ENCODE peak calls at places on chromosome 1, in six cellular contexts. One of them, this sample, is unnamed.

GRCh38 chr1:2067981-2068380 is 17.8 kb downstream of the PRKCZ start:
- DNase-seq in RPMI8226: no peak
- DNase-seq in T-helper 1 cell: no peak
- DNase-seq in NCI-H1417: no peak
- DNase-seq in neural crest cell: no peak
- DNase-seq in activated naive CD4-positive, alpha-beta T cell treated with anti-CD3 and anti-CD28 coated beads, Interleukin-2, amount 10 ng/mL, durations not matched to agents 7 days and 5 days: no peak
- DNase-seq in this sample: no peak

GRCh38 chr1:154170547-154171221 is 15.8 kb upstream of the NUP210L start:
- DNase-seq in activated naive CD4-positive, alpha-beta T cell treated with anti-CD3 and anti-CD28 coated beads, Interleukin-2, amount 10 ng/mL, durations not matched to agents 7 days and 5 days: no peak
- DNase-seq in RPMI8226: no peak
- DNase-seq in T-helper 1 cell: no peak
- DNase-seq in NCI-H1417: no peak
- DNase-seq in neural crest cell: no peak
- DNase-seq in this sample: no peak

GRCh38 chr1:94417702-94417961 is 557 bp upstream of the ABCD3 start:
- DNase-seq in NCI-H1417: no peak
- DNase-seq in activated naive CD4-positive, alpha-beta T cell treated with anti-CD3 and anti-CD28 coated beads, Interleukin-2, amount 10 ng/mL, durations not matched to agents 7 days and 5 days: no peak
- DNase-seq in neural crest cell: no peak
- DNase-seq in RPMI8226: no peak
- DNase-seq in T-helper 1 cell: no peak
- DNase-seq in this sample: no peak

GRCh38 chr1:45002650-45003645 is 8.2 kb downstream of the HECTD3 start:
- DNase-seq in T-helper 1 cell: no peak
- DNase-seq in NCI-H1417: no peak
- DNase-seq in RPMI8226: no peak
- DNase-seq in neural crest cell: no peak
- DNase-seq in activated naive CD4-positive, alpha-beta T cell treated with anti-CD3 and anti-CD28 coated beads, Interleukin-2, amount 10 ng/mL, durations not matched to agents 7 days and 5 days: no peak
- DNase-seq in this sample: peak

GRCh38 chr1:232594018-232594502 is 35.9 kb downstream of the SIPA1L2 start:
- DNase-seq in RPMI8226: no peak
- DNase-seq in activated naive CD4-positive, alpha-beta T cell treated with anti-CD3 and anti-CD28 coated beads, Interleukin-2, amount 10 ng/mL, durations not matched to agents 7 days and 5 days: no peak
- DNase-seq in neural crest cell: no peak
- DNase-seq in NCI-H1417: no peak
- DNase-seq in T-helper 1 cell: no peak
- DNase-seq in this sample: no peak

GRCh38 chr1:232704694-232705680 is 75.1 kb upstream of the SIPA1L2 start:
- DNase-seq in neural crest cell: no peak
- DNase-seq in T-helper 1 cell: no peak
- DNase-seq in activated naive CD4-positive, alpha-beta T cell treated with anti-CD3 and anti-CD28 coated beads, Interleukin-2, amount 10 ng/mL, durations not matched to agents 7 days and 5 days: no peak
- DNase-seq in NCI-H1417: peak
- DNase-seq in RPMI8226: no peak
- DNase-seq in this sample: no peak

GRCh38 chr1:95627244-95627643 is 393.2 kb downstream of the RWDD3 start:
- DNase-seq in NCI-H1417: no peak
- DNase-seq in RPMI8226: no peak
- DNase-seq in T-helper 1 cell: no peak
- DNase-seq in neural crest cell: no peak
- DNase-seq in activated naive CD4-positive, alpha-beta T cell treated with anti-CD3 and anti-CD28 coated beads, Interleukin-2, amount 10 ng/mL, durations not matched to agents 7 days and 5 days: no peak
- DNase-seq in this sample: no peak

GRCh38 chr1:154418898-154419619 is 13.9 kb downstream of the IL6R start:
- DNase-seq in activated naive CD4-positive, alpha-beta T cell treated with anti-CD3 and anti-CD28 coated beads, Interleukin-2, amount 10 ng/mL, durations not matched to agents 7 days and 5 days: no peak
- DNase-seq in RPMI8226: no peak
- DNase-seq in neural crest cell: no peak
- DNase-seq in NCI-H1417: no peak
- DNase-seq in T-helper 1 cell: no peak
- DNase-seq in this sample: no peak

GRCh38 chr1:114093624-114094302 is 59.9 kb downstream of the SYT6 start:
- DNase-seq in RPMI8226: no peak
- DNase-seq in NCI-H1417: no peak
- DNase-seq in T-helper 1 cell: no peak
- DNase-seq in neural crest cell: no peak
- DNase-seq in activated naive CD4-positive, alpha-beta T cell treated with anti-CD3 and anti-CD28 coated beads, Interleukin-2, amount 10 ng/mL, durations not matched to agents 7 days and 5 days: no peak
- DNase-seq in this sample: no peak

GRCh38 chr1:32765561-32766327 is 51.4 kb downstream of the YARS1 start:
- DNase-seq in NCI-H1417: no peak
- DNase-seq in neural crest cell: no peak
- DNase-seq in RPMI8226: no peak
- DNase-seq in activated naive CD4-positive, alpha-beta T cell treated with anti-CD3 and anti-CD28 coated beads, Interleukin-2, amount 10 ng/mL, durations not matched to agents 7 days and 5 days: no peak
- DNase-seq in T-helper 1 cell: no peak
- DNase-seq in this sample: peak

GRCh38 chr1:178126790-178127189 is 32.9 kb downstream of the RASAL2 start:
- DNase-seq in NCI-H1417: no peak
- DNase-seq in RPMI8226: no peak
- DNase-seq in neural crest cell: no peak
- DNase-seq in activated naive CD4-positive, alpha-beta T cell treated with anti-CD3 and anti-CD28 coated beads, Interleukin-2, amount 10 ng/mL, durations not matched to agents 7 days and 5 days: no peak
- DNase-seq in T-helper 1 cell: no peak
- DNase-seq in this sample: no peak

GRCh38 chr1:212671342-212672031 is 28.2 kb downstream of the BATF3 start:
- DNase-seq in RPMI8226: peak
- DNase-seq in T-helper 1 cell: no peak
- DNase-seq in NCI-H1417: peak
- DNase-seq in neural crest cell: no peak
- DNase-seq in activated naive CD4-positive, alpha-beta T cell treated with anti-CD3 and anti-CD28 coated beads, Interleukin-2, amount 10 ng/mL, durations not matched to agents 7 days and 5 days: no peak
- DNase-seq in this sample: peak

GRCh38 chr1:178912597-178912996 is 41.7 kb upstream of the ANGPTL1 start:
- DNase-seq in activated naive CD4-positive, alpha-beta T cell treated with anti-CD3 and anti-CD28 coated beads, Interleukin-2, amount 10 ng/mL, durations not matched to agents 7 days and 5 days: no peak
- DNase-seq in neural crest cell: no peak
- DNase-seq in NCI-H1417: no peak
- DNase-seq in RPMI8226: no peak
- DNase-seq in T-helper 1 cell: no peak
- DNase-seq in this sample: no peak

GRCh38 chr1:209398330-209398991 is 185.1 kb upstream of the CAMK1G start:
- DNase-seq in neural crest cell: no peak
- DNase-seq in T-helper 1 cell: no peak
- DNase-seq in RPMI8226: peak
- DNase-seq in NCI-H1417: no peak
- DNase-seq in activated naive CD4-positive, alpha-beta T cell treated with anti-CD3 and anti-CD28 coated beads, Interleukin-2, amount 10 ng/mL, durations not matched to agents 7 days and 5 days: no peak
- DNase-seq in this sample: no peak

GRCh38 chr1:172273668-172274396 is 146.7 kb upstream of the C1orf105 start:
- DNase-seq in activated naive CD4-positive, alpha-beta T cell treated with anti-CD3 and anti-CD28 coated beads, Interleukin-2, amount 10 ng/mL, durations not matched to agents 7 days and 5 days: no peak
- DNase-seq in neural crest cell: no peak
- DNase-seq in RPMI8226: no peak
- DNase-seq in T-helper 1 cell: no peak
- DNase-seq in NCI-H1417: no peak
- DNase-seq in this sample: no peak

GRCh38 chr1:182622795-182623528 is 18.8 kb upstream of the RGS16 start:
- DNase-seq in RPMI8226: no peak
- DNase-seq in NCI-H1417: no peak
- DNase-seq in neural crest cell: no peak
- DNase-seq in T-helper 1 cell: no peak
- DNase-seq in activated naive CD4-positive, alpha-beta T cell treated with anti-CD3 and anti-CD28 coated beads, Interleukin-2, amount 10 ng/mL, durations not matched to agents 7 days and 5 days: no peak
- DNase-seq in this sample: no peak

GRCh38 chr1:188794969-188795368 is 1682.7 kb downstream of the BRINP3 start:
- DNase-seq in NCI-H1417: no peak
- DNase-seq in T-helper 1 cell: no peak
- DNase-seq in RPMI8226: no peak
- DNase-seq in neural crest cell: no peak
- DNase-seq in activated naive CD4-positive, alpha-beta T cell treated with anti-CD3 and anti-CD28 coated beads, Interleukin-2, amount 10 ng/mL, durations not matched to agents 7 days and 5 days: no peak
- DNase-seq in this sample: no peak

GRCh38 chr1:9891207-9891606 is 18.9 kb downstream of the CTNNBIP1 start:
- DNase-seq in RPMI8226: peak
- DNase-seq in neural crest cell: no peak
- DNase-seq in NCI-H1417: peak
- DNase-seq in T-helper 1 cell: no peak
- DNase-seq in activated naive CD4-positive, alpha-beta T cell treated with anti-CD3 and anti-CD28 coated beads, Interleukin-2, amount 10 ng/mL, durations not matched to agents 7 days and 5 days: no peak
- DNase-seq in this sample: peak

GRCh38 chr1:228305721-228306152 is 97.9 kb downstream of the OBSCN start:
- DNase-seq in NCI-H1417: no peak
- DNase-seq in activated naive CD4-positive, alpha-beta T cell treated with anti-CD3 and anti-CD28 coated beads, Interleukin-2, amount 10 ng/mL, durations not matched to agents 7 days and 5 days: peak
- DNase-seq in T-helper 1 cell: no peak
- DNase-seq in RPMI8226: no peak
- DNase-seq in neural crest cell: no peak
- DNase-seq in this sample: peak

GRCh38 chr1:221740941-221741363 is 937 bp downstream of the DUSP10 start:
- DNase-seq in T-helper 1 cell: no peak
- DNase-seq in RPMI8226: no peak
- DNase-seq in neural crest cell: no peak
- DNase-seq in NCI-H1417: no peak
- DNase-seq in activated naive CD4-positive, alpha-beta T cell treated with anti-CD3 and anti-CD28 coated beads, Interleukin-2, amount 10 ng/mL, durations not matched to agents 7 days and 5 days: peak
- DNase-seq in this sample: no peak

GRCh38 chr1:75345538-75346292 is 211.5 kb downstream of the LHX8 start:
- DNase-seq in neural crest cell: no peak
- DNase-seq in NCI-H1417: no peak
- DNase-seq in T-helper 1 cell: no peak
- DNase-seq in activated naive CD4-positive, alpha-beta T cell treated with anti-CD3 and anti-CD28 coated beads, Interleukin-2, amount 10 ng/mL, durations not matched to agents 7 days and 5 days: no peak
- DNase-seq in RPMI8226: no peak
- DNase-seq in this sample: no peak

GRCh38 chr1:152623203-152623844 is 421 bp upstream of the LCE3A start:
- DNase-seq in T-helper 1 cell: no peak
- DNase-seq in activated naive CD4-positive, alpha-beta T cell treated with anti-CD3 and anti-CD28 coated beads, Interleukin-2, amount 10 ng/mL, durations not matched to agents 7 days and 5 days: no peak
- DNase-seq in neural crest cell: no peak
- DNase-seq in RPMI8226: peak
- DNase-seq in NCI-H1417: no peak
- DNase-seq in this sample: no peak

GRCh38 chr1:118247593-118247992 is 62.6 kb upstream of the SPAG17 start:
- DNase-seq in neural crest cell: no peak
- DNase-seq in T-helper 1 cell: no peak
- DNase-seq in NCI-H1417: peak
- DNase-seq in RPMI8226: no peak
- DNase-seq in activated naive CD4-positive, alpha-beta T cell treated with anti-CD3 and anti-CD28 coated beads, Interleukin-2, amount 10 ng/mL, durations not matched to agents 7 days and 5 days: no peak
- DNase-seq in this sample: peak

GRCh38 chr1:247741756-247742155 is 3.3 kb downstream of the OR14K1 start:
- DNase-seq in activated naive CD4-positive, alpha-beta T cell treated with anti-CD3 and anti-CD28 coated beads, Interleukin-2, amount 10 ng/mL, durations not matched to agents 7 days and 5 days: no peak
- DNase-seq in NCI-H1417: no peak
- DNase-seq in RPMI8226: no peak
- DNase-seq in T-helper 1 cell: no peak
- DNase-seq in neural crest cell: no peak
- DNase-seq in this sample: no peak

GRCh38 chr1:67833595-67833926 is 294 bp upstream of the GNG12 start:
- DNase-seq in RPMI8226: no peak
- DNase-seq in neural crest cell: no peak
- DNase-seq in NCI-H1417: no peak
- DNase-seq in T-helper 1 cell: no peak
- DNase-seq in activated naive CD4-positive, alpha-beta T cell treated with anti-CD3 and anti-CD28 coated beads, Interleukin-2, amount 10 ng/mL, durations not matched to agents 7 days and 5 days: no peak
- DNase-seq in this sample: no peak

GRCh38 chr1:203328714-203329122 is 22.2 kb downstream of the FMOD start:
- DNase-seq in neural crest cell: no peak
- DNase-seq in NCI-H1417: peak
- DNase-seq in activated naive CD4-positive, alpha-beta T cell treated with anti-CD3 and anti-CD28 coated beads, Interleukin-2, amount 10 ng/mL, durations not matched to agents 7 days and 5 days: no peak
- DNase-seq in RPMI8226: peak
- DNase-seq in T-helper 1 cell: no peak
- DNase-seq in this sample: peak

GRCh38 chr1:116334015-116334547 is 39.0 kb upstream of the ATP1A1 start:
- DNase-seq in RPMI8226: no peak
- DNase-seq in activated naive CD4-positive, alpha-beta T cell treated with anti-CD3 and anti-CD28 coated beads, Interleukin-2, amount 10 ng/mL, durations not matched to agents 7 days and 5 days: no peak
- DNase-seq in neural crest cell: no peak
- DNase-seq in T-helper 1 cell: no peak
- DNase-seq in NCI-H1417: peak
- DNase-seq in this sample: no peak

GRCh38 chr1:232614811-232615210 is 15.1 kb downstream of the SIPA1L2 start:
- DNase-seq in neural crest cell: no peak
- DNase-seq in activated naive CD4-positive, alpha-beta T cell treated with anti-CD3 and anti-CD28 coated beads, Interleukin-2, amount 10 ng/mL, durations not matched to agents 7 days and 5 days: no peak
- DNase-seq in T-helper 1 cell: no peak
- DNase-seq in NCI-H1417: no peak
- DNase-seq in RPMI8226: no peak
- DNase-seq in this sample: no peak

GRCh38 chr1:9078035-9078948 is 8.9 kb upstream of the SLC2A5 start:
- DNase-seq in neural crest cell: no peak
- DNase-seq in RPMI8226: peak
- DNase-seq in T-helper 1 cell: no peak
- DNase-seq in activated naive CD4-positive, alpha-beta T cell treated with anti-CD3 and anti-CD28 coated beads, Interleukin-2, amount 10 ng/mL, durations not matched to agents 7 days and 5 days: peak
- DNase-seq in NCI-H1417: no peak
- DNase-seq in this sample: no peak

GRCh38 chr1:27520651-27521050 is 30.7 kb upstream of the WASF2 start:
- DNase-seq in NCI-H1417: peak
- DNase-seq in neural crest cell: no peak
- DNase-seq in T-helper 1 cell: no peak
- DNase-seq in activated naive CD4-positive, alpha-beta T cell treated with anti-CD3 and anti-CD28 coated beads, Interleukin-2, amount 10 ng/mL, durations not matched to agents 7 days and 5 days: no peak
- DNase-seq in RPMI8226: no peak
- DNase-seq in this sample: no peak

GRCh38 chr1:115867216-115867615 is 26.3 kb upstream of the NHLH2 start:
- DNase-seq in T-helper 1 cell: no peak
- DNase-seq in NCI-H1417: no peak
- DNase-seq in RPMI8226: no peak
- DNase-seq in activated naive CD4-positive, alpha-beta T cell treated with anti-CD3 and anti-CD28 coated beads, Interleukin-2, amount 10 ng/mL, durations not matched to agents 7 days and 5 days: no peak
- DNase-seq in neural crest cell: no peak
- DNase-seq in this sample: no peak

GRCh38 chr1:150606743-150607142 is 22.7 kb downstream of the ENSA start:
- DNase-seq in NCI-H1417: no peak
- DNase-seq in RPMI8226: no peak
- DNase-seq in neural crest cell: no peak
- DNase-seq in activated naive CD4-positive, alpha-beta T cell treated with anti-CD3 and anti-CD28 coated beads, Interleukin-2, amount 10 ng/mL, durations not matched to agents 7 days and 5 days: no peak
- DNase-seq in T-helper 1 cell: no peak
- DNase-seq in this sample: no peak

GRCh38 chr1:220818421-220819173 is 31.9 kb downstream of the MTARC1 start:
- DNase-seq in activated naive CD4-positive, alpha-beta T cell treated with anti-CD3 and anti-CD28 coated beads, Interleukin-2, amount 10 ng/mL, durations not matched to agents 7 days and 5 days: no peak
- DNase-seq in RPMI8226: no peak
- DNase-seq in neural crest cell: no peak
- DNase-seq in T-helper 1 cell: no peak
- DNase-seq in NCI-H1417: no peak
- DNase-seq in this sample: peak

GRCh38 chr1:243814718-243815117 is 35.3 kb downstream of the AKT3 start:
- DNase-seq in RPMI8226: no peak
- DNase-seq in neural crest cell: no peak
- DNase-seq in activated naive CD4-positive, alpha-beta T cell treated with anti-CD3 and anti-CD28 coated beads, Interleukin-2, amount 10 ng/mL, durations not matched to agents 7 days and 5 days: no peak
- DNase-seq in NCI-H1417: no peak
- DNase-seq in T-helper 1 cell: no peak
- DNase-seq in this sample: no peak

This sample was measured in H7.